ENCODE peak calls at places on chromosome 1, in four cellular contexts. S is RPMI7951; C is stimulated activated CD4-positive, alpha-beta T cell treated with anti-CD3 and anti-CD28 coated beads, Interleukin-4, amount 100 ng/mL, for 4 hours; K is caudate nucleus. V is an unnamed sample.

GRCh38 chr1:65412256-65412983 is 8.0 kb upstream of the LEPR start:
- DNase-seq in C (no peak), K (no peak), S (no peak), V (no peak)

GRCh38 chr1:15748690-15749398 is 6.5 kb downstream of the TMEM82 start:
- DNase-seq in K (no peak), S (peak), C (no peak), V (no peak)

GRCh38 chr1:23530089-23530749 is 814 bp downstream of the E2F2 start:
- DNase-seq in C (no peak), S (no peak), K (no peak), V (no peak)

GRCh38 chr1:240044620-240045019 is 47.1 kb upstream of the FMN2 start:
- DNase-seq in S (no peak), C (no peak), K (no peak), V (no peak)

GRCh38 chr1:171017431-171017830 is 73.3 kb upstream of the FMO3 start:
- DNase-seq in K (no peak), C (no peak), S (no peak), V (no peak)

GRCh38 chr1:31761883-31762282 is 2.3 kb downstream of the ADGRB2 start:
- DNase-seq in S (peak), C (no peak), K (no peak), V (peak)

GRCh38 chr1:117368116-117369108 is 1.2 kb downstream of the MAN1A2 start:
- DNase-seq in S (peak), C (peak), K (no peak), V (peak)

GRCh38 chr1:206000641-206001339 is 2.4 kb downstream of the RAB7B start:
- DNase-seq in C (peak), S (peak), K (no peak), V (peak)

GRCh38 chr1:109385417-109385816 is 12.3 kb downstream of the SORT1 start:
- DNase-seq in K (no peak), S (no peak), C (no peak), V (no peak)

GRCh38 chr1:193766329-193766728 is 579.9 kb upstream of the B3GALT2 start:
- DNase-seq in K (no peak), S (no peak), C (no peak), V (no peak)

GRCh38 chr1:195663549-195664280 is 944.5 kb downstream of the KCNT2 start:
- DNase-seq in S (peak), C (no peak), K (no peak), V (peak)

GRCh38 chr1:234545512-234546386 is 64.2 kb downstream of the IRF2BP2 start:
- DNase-seq in K (no peak), S (no peak), C (no peak), V (no peak)

GRCh38 chr1:216368249-216368648 is 55.0 kb downstream of the USH2A start:
- DNase-seq in C (no peak), K (no peak), S (no peak), V (no peak)

GRCh38 chr1:238177351-238177750 is 286.6 kb upstream of the ZP4 start:
- DNase-seq in C (no peak), K (no peak), S (no peak), V (no peak)

GRCh38 chr1:45928486-45929205 is 125.2 kb downstream of the MAST2 start:
- DNase-seq in K (no peak), S (no peak), C (no peak), V (peak)